ENCODE peak calls at places on chromosomes 6 and 20, in eight cellular contexts. S, F, P, E, O, N, W and K are unnamed samples.

GRCh38 chr6:83192456-83192855 is 609 bp downstream of the PGM3 start:
- DNase-seq in S (peak), F (no peak), P (peak), E (no peak), O (no peak), N (peak), W (no peak), K (no peak)

GRCh38 chr6:47379328-47379727 is 69.6 kb upstream of the TNFRSF21 start:
- DNase-seq in S (peak), F (no peak), P (no peak), E (no peak), O (no peak), N (no peak), W (no peak), K (no peak)

GRCh38 chr6:52284131-52284459 is 447 bp downstream of the MCM3 start:
- DNase-seq in S (peak), F (no peak), P (no peak), E (no peak), O (peak), N (peak), W (peak), K (no peak)

GRCh38 chr6:74671558-74672025 is 534.3 kb downstream of the COL12A1 start:
- DNase-seq in S (peak), F (peak), P (no peak), E (no peak), O (no peak), N (peak), W (no peak), K (no peak)

GRCh38 chr6:3157151-3157933 is at the start of gene TUBB2A:
- DNase-seq in S (peak), F (peak), P (peak), E (peak), O (peak), N (peak), W (peak), K (peak)

GRCh38 chr6:20751293-20751946 is 217.2 kb downstream of the CDKAL1 start:
- DNase-seq in S (peak), F (no peak), P (no peak), E (no peak), O (no peak), N (peak), W (no peak), K (no peak)

GRCh38 chr6:144710207-144710606 is 425.1 kb downstream of the UTRN start:
- DNase-seq in S (peak), F (peak), P (no peak), E (no peak), O (no peak), N (peak), W (no peak), K (no peak)

GRCh38 chr6:119313937-119314893 is 35.3 kb downstream of the MAN1A1 start:
- DNase-seq in S (no peak), F (no peak), P (peak), E (no peak), O (no peak), N (no peak), W (no peak), K (peak)

GRCh38 chr6:95865857-95866256 is 149.9 kb upstream of the FUT9 start:
- DNase-seq in S (no peak), F (no peak), P (no peak), E (no peak), O (no peak), N (no peak), W (no peak), K (no peak)

GRCh38 chr6:43668151-43669028 is 19.2 kb downstream of the MRPS18A start:
- DNase-seq in S (peak), F (peak), P (peak), E (peak), O (peak), N (peak), W (peak), K (peak)

GRCh38 chr20:36262440-36262839 is 26.2 kb downstream of the AAR2 start:
- DNase-seq in S (no peak), F (no peak), P (no peak), E (no peak), O (no peak), N (no peak), W (no peak), K (no peak)

GRCh38 chr6:154800338-154800737 is 67.1 kb downstream of the SCAF8 start:
- DNase-seq in S (no peak), F (no peak), P (no peak), E (no peak), O (no peak), N (no peak), W (no peak), K (no peak)

GRCh38 chr20:43386878-43387277 is 70.8 kb upstream of the SRSF6 start:
- DNase-seq in S (no peak), F (no peak), P (no peak), E (no peak), O (no peak), N (no peak), W (no peak), K (no peak)

GRCh38 chr6:142796571-142796970 is 148.4 kb downstream of the HIVEP2 start:
- DNase-seq in S (peak), F (no peak), P (no peak), E (no peak), O (no peak), N (peak), W (no peak), K (no peak)

GRCh38 chr6:134437376-134437775 is 119.5 kb upstream of the SGK1 start:
- DNase-seq in S (peak), F (no peak), P (no peak), E (no peak), O (peak), N (peak), W (no peak), K (peak)

GRCh38 chr6:155188707-155189496 is 74.9 kb upstream of the CLDN20 start:
- DNase-seq in S (peak), F (peak), P (no peak), E (no peak), O (no peak), N (peak), W (no peak), K (no peak)

GRCh38 chr6:41155132-41155805 is 1.1 kb upstream of the TREML1 start:
- DNase-seq in S (peak), F (no peak), P (no peak), E (no peak), O (no peak), N (peak), W (no peak), K (no peak)

GRCh38 chr6:8707956-8708772 is 272.8 kb upstream of the SLC35B3 start:
- DNase-seq in S (peak), F (peak), P (no peak), E (no peak), O (no peak), N (no peak), W (no peak), K (no peak)

GRCh38 chr20:43751167-43752050 is 24.6 kb upstream of the GTSF1L start:
- DNase-seq in S (peak), F (peak), P (peak), E (no peak), O (peak), N (peak), W (no peak), K (no peak)